ENCODE peak calls at places on chromosomes 11 and 22, in eight cellular contexts. X is hepatocyte, K is adrenal gland, I is IMR-90, W is neural progenitor cell, J is heart right ventricle, C is osteoblast, V is AG04450. O is an unnamed sample.
A peak's percentile ranks its signal among the peaks of the same experiment; 100 is the strongest.

GRCh38 chr11:106128740-106129139 is 51.3 kb downstream of the AASDHPPT start:
- DNase-seq in X (no peak), K (no peak), I (no peak), W (no peak), J (no peak), C (no peak), V (no peak), O (no peak)

GRCh38 chr11:34600339-34601084 is 20.4 kb upstream of the EHF start:
- DNase-seq in X (peak; percentile 78), K (peak; percentile 38), I (peak; percentile 8), W (no peak), J (no peak), C (no peak), V (no peak), O (no peak)

GRCh38 chr11:77093987-77094840 is 8.4 kb upstream of the OMP start:
- DNase-seq in X (no peak), K (no peak), I (no peak), W (no peak), J (no peak), C (peak; percentile 65), V (no peak), O (peak; percentile 16)

GRCh38 chr11:18802381-18803257 is 11.0 kb upstream of the PTPN5 start:
- DNase-seq in X (peak; percentile 85), K (peak; percentile 39), I (peak; percentile 71), W (peak; percentile 85), J (peak; percentile 49), C (peak; percentile 61), V (peak; percentile 21), O (peak; percentile 72)

GRCh38 chr11:44351898-44352498 is 42.1 kb upstream of the ALX4 start:
- DNase-seq in X (no peak), K (no peak), I (no peak), W (no peak), J (no peak), C (no peak), V (no peak), O (peak; percentile 10)

GRCh38 chr22:19430890-19431541 is 517 bp downstream of the HIRA start:
- DNase-seq in X (peak; percentile 80), K (peak; percentile 40), I (peak; percentile 19), W (peak; percentile 72), J (no peak), C (peak; percentile 86), V (no peak), O (peak; percentile 25)

GRCh38 chr22:31144223-31144622 is 3.9 kb upstream of the PLA2G3 start:
- DNase-seq in X (peak; percentile 38), K (no peak), I (peak; percentile 50), W (no peak), J (no peak), C (no peak), V (no peak), O (peak; percentile 56)

GRCh38 chr22:36110306-36110791 is 50.2 kb downstream of the APOL3 start:
- DNase-seq in X (peak; percentile 13), K (no peak), I (no peak), W (no peak), J (no peak), C (no peak), V (no peak), O (no peak)

GRCh38 chr22:39534092-39534506 is 1.6 kb upstream of the RPS19BP1 start:
- DNase-seq in X (no peak), K (peak; percentile 27), I (no peak), W (no peak), J (no peak), C (peak; percentile 63), V (no peak), O (no peak)

GRCh38 chr22:42313804-42314581 is 43.5 kb upstream of the TCF20 start:
- DNase-seq in X (peak; percentile 90), K (peak; percentile 31), I (peak; percentile 54), W (peak; percentile 91), J (no peak), C (no peak), V (no peak), O (peak; percentile 3)

GRCh38 chr22:36164621-36165020 is 4.1 kb upstream of the APOL3 start:
- DNase-seq in X (no peak), K (no peak), I (no peak), W (no peak), J (no peak), C (no peak), V (no peak), O (no peak)

GRCh38 chr11:34846467-34846866 is 69.7 kb downstream of the APIP start:
- DNase-seq in X (no peak), K (no peak), I (no peak), W (no peak), J (no peak), C (no peak), V (no peak), O (peak; percentile 8)

GRCh38 chr11:130247289-130247688 is 67.4 kb downstream of the ZBTB44 start:
- DNase-seq in X (no peak), K (no peak), I (no peak), W (no peak), J (no peak), C (no peak), V (no peak), O (no peak)

GRCh38 chr22:31818481-31819392 is 64.9 kb downstream of the DEPDC5 start:
- DNase-seq in X (no peak), K (no peak), I (peak; percentile 48), W (peak; percentile 15), J (no peak), C (peak; percentile 76), V (no peak), O (peak; percentile 62)

GRCh38 chr22:41620646-41621098 is at the start of gene DESI1:
- DNase-seq in X (peak; percentile 62), K (no peak), I (no peak), W (no peak), J (no peak), C (peak; percentile 79), V (no peak), O (no peak)

GRCh38 chr11:135035282-135035681 is 623.2 kb upstream of the B3GAT1 start:
- DNase-seq in X (no peak), K (no peak), I (no peak), W (no peak), J (no peak), C (no peak), V (no peak), O (no peak)

GRCh38 chr11:61345170-61345610 is 12.2 kb downstream of the TKFC start:
- DNase-seq in X (peak; percentile 34), K (peak; percentile 63), I (no peak), W (no peak), J (no peak), C (peak; percentile 47), V (no peak), O (no peak)

GRCh38 chr22:40665312-40665711 is 14.0 kb upstream of the MCHR1 start:
- DNase-seq in X (no peak), K (no peak), I (peak; percentile 85), W (no peak), J (peak; percentile 75), C (peak; percentile 93), V (no peak), O (peak; percentile 50)

GRCh38 chr22:24230911-24231656 is 13.8 kb downstream of the GGT5 start:
- DNase-seq in X (peak; percentile 40), K (no peak), I (no peak), W (peak; percentile 71), J (no peak), C (peak; percentile 71), V (no peak), O (no peak)

GRCh38 chr11:70695086-70695960 is 297.0 kb downstream of the CTTN start:
- DNase-seq in X (no peak), K (no peak), I (peak; percentile 41), W (no peak), J (no peak), C (peak; percentile 55), V (no peak), O (peak; percentile 11)

GRCh38 chr11:85961930-85962363 is 106.8 kb downstream of the CCDC83 start:
- DNase-seq in X (no peak), K (no peak), I (peak; percentile 67), W (no peak), J (no peak), C (no peak), V (no peak), O (peak; percentile 53)

GRCh38 chr22:21867528-21868266 is at the start of gene MAPK1:
- DNase-seq in X (peak; percentile 96), K (peak; percentile 91), I (peak; percentile 81), W (peak; percentile 94), J (peak; percentile 92), C (peak; percentile 99), V (peak; percentile 33), O (peak; percentile 78)
- TF ChIP-seq CTCF in X (peak; percentile 28), K (peak; percentile 34), I (peak; percentile 31), W (peak; percentile 53), J (no peak), C (no peak), V (peak; percentile 34), O (no peak)

DNA sequence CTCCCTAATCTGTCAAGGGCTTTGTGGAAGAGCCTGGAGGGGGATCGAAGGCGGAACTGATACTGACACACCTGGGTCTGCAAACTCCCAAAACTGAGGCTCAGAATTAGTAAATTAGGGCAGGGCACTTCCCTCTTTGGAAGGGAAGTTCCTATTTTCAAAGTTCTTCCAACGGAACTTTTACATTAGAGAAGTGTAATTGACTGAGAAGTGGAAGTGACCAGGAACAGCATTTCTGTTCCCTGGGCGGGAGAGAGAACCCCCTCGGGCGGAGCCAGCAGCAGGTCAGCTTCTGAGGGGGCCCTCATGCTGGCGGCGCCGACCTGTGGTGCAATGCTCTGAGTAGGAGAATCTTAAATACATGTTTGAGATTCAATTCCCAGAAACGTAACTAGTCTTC is 1.1 kb upstream of the CBL start:
- DNase-seq in X (no peak), K (no peak), I (no peak), W (no peak), J (no peak), C (peak; percentile 26), V (no peak), O (no peak)
- H3K4me3 ChIP-seq in X (no peak overlapping the region), K (peak overlapping the region; percentile 82), I (no peak overlapping the region), W (peak overlapping the region; percentile 99), J (no peak overlapping the region), C (peak overlapping the region; percentile 97), V (no peak overlapping the region), O (peak overlapping the region; percentile 94)

GRCh38 chr11:89436071-89436470 is 55.1 kb downstream of the NOX4 start:
- DNase-seq in X (peak; percentile 77), K (peak; percentile 12), I (peak; percentile 58), W (peak; percentile 35), J (no peak), C (no peak), V (peak; percentile 7), O (peak; percentile 27)

GRCh38 chr11:89442801-89443200 is 48.4 kb downstream of the NOX4 start:
- DNase-seq in X (no peak), K (no peak), I (no peak), W (no peak), J (no peak), C (no peak), V (no peak), O (no peak)

GRCh38 chr11:89433278-89433677 is 57.9 kb downstream of the NOX4 start:
- DNase-seq in X (no peak), K (no peak), I (no peak), W (no peak), J (no peak), C (no peak), V (no peak), O (no peak)

GRCh38 chr11:89441606-89442005 is 49.6 kb downstream of the NOX4 start:
- DNase-seq in X (no peak), K (no peak), I (no peak), W (no peak), J (no peak), C (no peak), V (no peak), O (no peak)

GRCh38 chr11:89437317-89437716 is 53.9 kb downstream of the NOX4 start:
- DNase-seq in X (no peak), K (no peak), I (no peak), W (peak; percentile 13), J (no peak), C (peak; percentile 25), V (no peak), O (peak; percentile 7)
- TF ChIP-seq CTCF in X (no peak), K (no peak), I (peak; percentile 2), W (peak; percentile 21), J (no peak), C (no peak), V (no peak), O (peak; percentile 13)

GRCh38 chr11:67502328-67502979 is 2.7 kb downstream of the PITPNM1 start:
- DNase-seq in X (no peak), K (no peak), I (no peak), W (no peak), J (no peak), C (peak; percentile 66), V (no peak), O (no peak)
- H3K4me3 ChIP-seq in X (no peak overlapping the region), K (no peak overlapping the region), I (no peak overlapping the region), W (no peak overlapping the region), J (no peak overlapping the region), C (no peak overlapping the region), V (no peak overlapping the region), O (no peak overlapping the region)